ENCODE peak calls at places on chromosomes 7 and 10, in four cellular contexts. X, C, B and Z are unnamed samples.

GRCh38 chr7:19110026-19110777 is 7.2 kb downstream of the TWIST1 start:
- DNase-seq in X (no peak), C (peak), B (no peak), Z (no peak)

GRCh38 chr7:2934984-2935740 is 91.1 kb upstream of the GNA12 start:
- DNase-seq in X (peak), C (no peak), B (no peak), Z (no peak)

GRCh38 chr7:65946895-65947294 is 35.1 kb downstream of the GUSB start:
- DNase-seq in X (no peak), C (no peak), B (no peak), Z (peak)

GRCh38 chr10:59635502-59636290 is 74.0 kb downstream of the SLC16A9 start:
- DNase-seq in X (no peak), C (no peak), B (no peak), Z (no peak)

GRCh38 chr10:81280497-81281479 is 594.2 kb upstream of the NRG3 start:
- DNase-seq in X (no peak), C (no peak), B (no peak), Z (no peak)

GRCh38 chr7:24169077-24169624 is 114.8 kb upstream of the NPY start:
- DNase-seq in X (no peak), C (no peak), B (no peak), Z (no peak)

GRCh38 chr10:103843854-103844567 is 11.4 kb downstream of the SH3PXD2A start:
- DNase-seq in X (no peak), C (no peak), B (no peak), Z (no peak)

GRCh38 chr10:84204122-84204521 is 9.8 kb downstream of the CDHR1 start:
- DNase-seq in X (peak), C (peak), B (no peak), Z (no peak)

GRCh38 chr10:69051303-69051702 is 36.6 kb upstream of the SRGN start:
- DNase-seq in X (no peak), C (no peak), B (no peak), Z (peak)

GRCh38 chr10:60816624-60817023 is 38.3 kb downstream of the CDK1 start:
- DNase-seq in X (no peak), C (peak), B (peak), Z (peak)

GRCh38 chr7:127650842-127651555 is 995 bp upstream of the SND1 start:
- DNase-seq in X (peak), C (peak), B (no peak), Z (no peak)

GRCh38 chr7:149294641-149295480 is 32.9 kb downstream of the ZNF783 start:
- DNase-seq in X (no peak), C (no peak), B (no peak), Z (no peak)

GRCh38 chr10:35428521-35428920 is 92.2 kb downstream of the CCNY start:
- DNase-seq in X (no peak), C (no peak), B (no peak), Z (no peak)

GRCh38 chr10:34651796-34652195 is 163.3 kb downstream of the PARD3 start:
- DNase-seq in X (no peak), C (peak), B (no peak), Z (no peak)

GRCh38 chr7:103987455-103987854 is 2.0 kb downstream of the RELN start:
- DNase-seq in X (no peak), C (peak), B (no peak), Z (no peak)

GRCh38 chr7:150399421-150399820 is 20.3 kb downstream of the ZNF775 start:
- DNase-seq in X (no peak), C (no peak), B (no peak), Z (no peak)

GRCh38 chr7:140084972-140085371 is 22.2 kb upstream of the PARP12 start:
- DNase-seq in X (no peak), C (no peak), B (no peak), Z (no peak)